ENCODE peak calls at places on chromosomes 3 and 15, in eight cellular contexts. Y is IMR-90; K is PC-9; J is adipocyte; O is activated CD4-positive, alpha-beta T cell treated with anti-CD3 and anti-CD28 coated beads, Interleukin-2, amount 50 U/mL, for 48 hours; E is CD4-positive, CD25-positive, alpha-beta regulatory T cell; P is CD8-positive, alpha-beta memory T cell; G is dorsolateral prefrontal cortex. S is an unnamed sample.

GRCh38 chr15:62883938-62884479 is 158.5 kb upstream of the TPM1 start:
- DNase-seq in Y (peak; percentile 70), K (no peak), J (peak; percentile 24), O (no peak), E (no peak), P (no peak), G (no peak), S (no peak)

GRCh38 chr3:141368062-141368924 is at the start of gene ZBTB38:
- DNase-seq in Y (peak; percentile 97), K (peak; percentile 96), J (peak; percentile 94), O (no peak), E (no peak), P (no peak), G (peak; percentile 89), S (no peak)

GRCh38 chr3:128432898-128433629 is 33.6 kb downstream of the DNAJB8 start:
- DNase-seq in Y (no peak), K (peak; percentile 60), J (peak; percentile 48), O (no peak), E (no peak), P (no peak), G (no peak), S (no peak)

GRCh38 chr3:12984023-12984823 is 89.0 kb downstream of the IQSEC1 start:
- DNase-seq in Y (peak; percentile 66), K (peak; percentile 55), J (peak; percentile 82), O (peak; percentile 77), E (peak; percentile 50), P (peak; percentile 72), G (peak; percentile 76), S (peak; percentile 19)

GRCh38 chr3:194279701-194280360 is 71.3 kb downstream of the CPN2 start:
- DNase-seq in Y (no peak), K (no peak), J (no peak), O (no peak), E (no peak), P (no peak), G (no peak), S (no peak)

GRCh38 chr3:113912551-113913246 is 35.1 kb upstream of the ZDHHC23 start:
- DNase-seq in Y (peak; percentile 77), K (peak; percentile 48), J (peak; percentile 53), O (peak; percentile 13), E (peak; percentile 36), P (peak; percentile 50), G (no peak), S (no peak)

GRCh38 chr3:632571-633170 is 436.1 kb downstream of the CHL1 start:
- DNase-seq in Y (peak; percentile 18), K (peak; percentile 39), J (peak; percentile 32), O (peak; percentile 47), E (no peak), P (no peak), G (peak; percentile 63), S (no peak)

GRCh38 chr15:31392761-31393401 is 66.2 kb downstream of the KLF13 start:
- DNase-seq in Y (no peak), K (no peak), J (no peak), O (no peak), E (no peak), P (no peak), G (no peak), S (no peak)

GRCh38 chr3:23501201-23501824 is 298.2 kb downstream of the UBE2E2 start:
- DNase-seq in Y (peak; percentile 9), K (no peak), J (no peak), O (no peak), E (no peak), P (no peak), G (no peak), S (no peak)

GRCh38 chr3:50111757-50112156 is 23.0 kb downstream of the RBM5 start:
- DNase-seq in Y (no peak), K (no peak), J (no peak), O (no peak), E (no peak), P (no peak), G (no peak), S (no peak)

GRCh38 chr3:151578495-151578894 is 117.6 kb upstream of the IGSF10 start:
- DNase-seq in Y (no peak), K (no peak), J (no peak), O (no peak), E (no peak), P (no peak), G (no peak), S (no peak)

GRCh38 chr3:56884387-56884786 is 82.6 kb upstream of the ARHGEF3 start:
- DNase-seq in Y (no peak), K (peak; percentile 38), J (no peak), O (no peak), E (no peak), P (no peak), G (no peak), S (no peak)

GRCh38 chr15:65194826-65195541 is 9.8 kb upstream of the CLPX start:
- DNase-seq in Y (no peak), K (no peak), J (no peak), O (no peak), E (no peak), P (no peak), G (no peak), S (no peak)

GRCh38 chr3:103873897-103874545 is 1439.2 kb downstream of the ZPLD1 start:
- DNase-seq in Y (no peak), K (no peak), J (no peak), O (no peak), E (no peak), P (no peak), G (no peak), S (no peak)

GRCh38 chr3:43894176-43895049 is 203.7 kb downstream of the ABHD5 start:
- DNase-seq in Y (peak; percentile 68), K (peak; percentile 58), J (peak; percentile 91), O (peak; percentile 51), E (no peak), P (no peak), G (no peak), S (no peak)

GRCh38 chr15:38012894-38013293 is 78.5 kb downstream of the TMCO5A start:
- DNase-seq in Y (no peak), K (no peak), J (no peak), O (no peak), E (no peak), P (no peak), G (no peak), S (no peak)

GRCh38 chr3:66418432-66419052 is 82.3 kb downstream of the LRIG1 start:
- DNase-seq in Y (no peak), K (no peak), J (no peak), O (no peak), E (no peak), P (no peak), G (peak; percentile 83), S (no peak)

GRCh38 chr3:101676765-101677435 is at the start of gene ZBTB11:
- DNase-seq in Y (peak; percentile 100), K (peak; percentile 100), J (peak; percentile 100), O (peak; percentile 100), E (peak; percentile 100), P (peak; percentile 100), G (peak; percentile 100), S (peak; percentile 100)

GRCh38 chr3:161637559-161637958 is 141.0 kb downstream of the OTOL1 start:
- DNase-seq in Y (no peak), K (no peak), J (no peak), O (no peak), E (no peak), P (no peak), G (no peak), S (no peak)

GRCh38 chr3:196942915-196943277 is 568 bp upstream of the NCBP2 start:
- DNase-seq in Y (no peak), K (no peak), J (peak; percentile 38), O (no peak), E (no peak), P (no peak), G (peak; percentile 57), S (no peak)

GRCh38 chr3:123365450-123366143 is 83.3 kb downstream of the ADCY5 start:
- DNase-seq in Y (peak; percentile 21), K (peak; percentile 16), J (no peak), O (no peak), E (no peak), P (no peak), G (no peak), S (no peak)

GRCh38 chr15:76460871-76461270 is 124.3 kb downstream of the ISL2 start:
- DNase-seq in Y (peak; percentile 48), K (no peak), J (peak; percentile 21), O (no peak), E (no peak), P (no peak), G (no peak), S (no peak)

GRCh38 chr3:43958973-43959372 is 268.2 kb downstream of the ABHD5 start:
- DNase-seq in Y (no peak), K (no peak), J (no peak), O (no peak), E (no peak), P (no peak), G (no peak), S (no peak)

GRCh38 chr3:180531303-180532278 is 70.4 kb upstream of the TTC14 start:
- DNase-seq in Y (no peak), K (no peak), J (no peak), O (no peak), E (no peak), P (no peak), G (no peak), S (no peak)

GRCh38 chr3:69012836-69013255 is 638 bp downstream of the EOGT start:
- DNase-seq in Y (peak; percentile 67), K (no peak), J (peak; percentile 77), O (peak; percentile 32), E (peak; percentile 19), P (no peak), G (no peak), S (peak; percentile 3)

GRCh38 chr15:31098953-31099740 is 2.4 kb downstream of the TRPM1 start:
- DNase-seq in Y (no peak), K (no peak), J (peak; percentile 21), O (no peak), E (no peak), P (no peak), G (no peak), S (no peak)

GRCh38 chr3:68931406-68932149 is 769 bp downstream of the TAFA4 start:
- DNase-seq in Y (no peak), K (no peak), J (no peak), O (no peak), E (no peak), P (no peak), G (no peak), S (no peak)

GRCh38 chr15:70197318-70197944 is 99.7 kb upstream of the TLE3 start:
- DNase-seq in Y (no peak), K (no peak), J (no peak), O (no peak), E (no peak), P (no peak), G (no peak), S (no peak)

GRCh38 chr3:129689036-129689435 is 82.6 kb upstream of the PLXND1 start:
- DNase-seq in Y (no peak), K (no peak), J (no peak), O (no peak), E (no peak), P (no peak), G (no peak), S (no peak)

GRCh38 chr3:184566441-184567414 is 5.1 kb downstream of the EPHB3 start:
- DNase-seq in Y (no peak), K (peak; percentile 53), J (no peak), O (no peak), E (no peak), P (no peak), G (no peak), S (no peak)

S was measured in T follicular helper cell.